ENCODE peak calls at places on chromosome 14, in five cellular contexts. B, G, Y, O and T are unnamed samples.

GRCh38 chr14:70027785-70028428 is 148.7 kb downstream of the SMOC1 start:
- DNase-seq in B (peak; percentile 79), G (no peak), Y (peak; percentile 72), O (no peak), T (peak; percentile 82)

GRCh38 chr14:30943694-30944093 is 69.3 kb downstream of the COCH start:
- DNase-seq in B (no peak), G (no peak), Y (no peak), O (no peak), T (no peak)

GRCh38 chr14:49770212-49770817 is 2.4 kb downstream of the KLHDC2 start:
- DNase-seq in B (no peak), G (no peak), Y (peak; percentile 83), O (no peak), T (no peak)

GRCh38 chr14:53890611-53891091 is 66.0 kb downstream of the BMP4 start:
- DNase-seq in B (no peak), G (no peak), Y (no peak), O (no peak), T (no peak)

GRCh38 chr14:105842105-105842504 is 315.7 kb downstream of the TMEM121 start:
- DNase-seq in B (no peak), G (no peak), Y (no peak), O (no peak), T (no peak)

GRCh38 chr14:59464651-59465569 is at the start of gene GPR135:
- DNase-seq in B (peak; percentile 70), G (no peak), Y (peak; percentile 87), O (peak; percentile 18), T (peak; percentile 31)

GRCh38 chr14:99201351-99202073 is 70.5 kb downstream of the BCL11B start:
- DNase-seq in B (no peak), G (no peak), Y (no peak), O (no peak), T (no peak)

GRCh38 chr14:61876362-61877049 is 114.3 kb downstream of the SNAPC1 start:
- DNase-seq in B (peak; percentile 71), G (no peak), Y (no peak), O (no peak), T (no peak)

GRCh38 chr14:30610719-30611388 is 11.3 kb upstream of the SCFD1 start:
- DNase-seq in B (peak; percentile 54), G (peak; percentile 95), Y (peak; percentile 91), O (peak; percentile 69), T (no peak)